ENCODE peak calls at places on chromosomes 7 and 10, in ten cellular contexts. One of them, this sample, is unnamed.
A peak's percentile ranks its signal among the peaks of the same experiment; 100 is the strongest.

GRCh38 chr7:6436385-6436685 is 11.4 kb downstream of the DAGLB start:
- DNase-seq in frontal cortex: no peak
- DNase-seq in adrenal gland: no peak
- DNase-seq in HS-27A: no peak
- DNase-seq in activated CD4-positive, alpha-beta T cell treated with anti-CD3 and anti-CD28 coated beads, Interleukin-2, amount 10 ng/mL, durations not matched to agents 7 days and 5 days: peak; percentile 50
- DNase-seq in neuronal stem cell: no peak
- DNase-seq in AML-193: no peak
- DNase-seq in ovary: no peak
- DNase-seq in kidney: no peak
- DNase-seq in GDM1: peak; percentile 73
- DNase-seq in this sample: no peak

GRCh38 chr10:76309744-76310441 is 878.5 kb downstream of the LRMDA start:
- DNase-seq in AML-193: no peak
- DNase-seq in kidney: no peak
- DNase-seq in adrenal gland: peak; percentile 45
- DNase-seq in activated CD4-positive, alpha-beta T cell treated with anti-CD3 and anti-CD28 coated beads, Interleukin-2, amount 10 ng/mL, durations not matched to agents 7 days and 5 days: no peak
- DNase-seq in neuronal stem cell: no peak
- DNase-seq in frontal cortex: no peak
- DNase-seq in GDM1: no peak
- DNase-seq in HS-27A: peak; percentile 52
- DNase-seq in ovary: no peak
- DNase-seq in this sample: no peak

GRCh38 chr7:129741011-129741410 is 129.5 kb downstream of the NRF1 start:
- DNase-seq in HS-27A: no peak
- DNase-seq in neuronal stem cell: no peak
- DNase-seq in kidney: no peak
- DNase-seq in activated CD4-positive, alpha-beta T cell treated with anti-CD3 and anti-CD28 coated beads, Interleukin-2, amount 10 ng/mL, durations not matched to agents 7 days and 5 days: no peak
- DNase-seq in AML-193: no peak
- DNase-seq in frontal cortex: no peak
- DNase-seq in GDM1: no peak
- DNase-seq in adrenal gland: no peak
- DNase-seq in ovary: no peak
- DNase-seq in this sample: no peak

GRCh38 chr10:131750973-131751826 is 149.6 kb upstream of the PPP2R2D start:
- DNase-seq in frontal cortex: no peak
- DNase-seq in GDM1: no peak
- DNase-seq in adrenal gland: no peak
- DNase-seq in kidney: peak; percentile 53
- DNase-seq in activated CD4-positive, alpha-beta T cell treated with anti-CD3 and anti-CD28 coated beads, Interleukin-2, amount 10 ng/mL, durations not matched to agents 7 days and 5 days: no peak
- DNase-seq in AML-193: no peak
- DNase-seq in HS-27A: no peak
- DNase-seq in neuronal stem cell: peak; percentile 31
- DNase-seq in ovary: no peak
- DNase-seq in this sample: no peak

GRCh38 chr7:132584796-132585494 is 8.7 kb upstream of the PLXNA4 start:
- DNase-seq in frontal cortex: no peak
- DNase-seq in activated CD4-positive, alpha-beta T cell treated with anti-CD3 and anti-CD28 coated beads, Interleukin-2, amount 10 ng/mL, durations not matched to agents 7 days and 5 days: no peak
- DNase-seq in neuronal stem cell: no peak
- DNase-seq in GDM1: no peak
- DNase-seq in kidney: no peak
- DNase-seq in ovary: no peak
- DNase-seq in adrenal gland: no peak
- DNase-seq in AML-193: no peak
- DNase-seq in HS-27A: no peak
- DNase-seq in this sample: no peak

GRCh38 chr7:54615545-54615944 is 73.4 kb downstream of the VSTM2A start:
- DNase-seq in frontal cortex: no peak
- DNase-seq in adrenal gland: no peak
- DNase-seq in HS-27A: no peak
- DNase-seq in kidney: no peak
- DNase-seq in activated CD4-positive, alpha-beta T cell treated with anti-CD3 and anti-CD28 coated beads, Interleukin-2, amount 10 ng/mL, durations not matched to agents 7 days and 5 days: no peak
- DNase-seq in ovary: no peak
- DNase-seq in GDM1: no peak
- DNase-seq in AML-193: no peak
- DNase-seq in neuronal stem cell: no peak
- DNase-seq in this sample: no peak

GRCh38 chr7:107631588-107631987 is 29.0 kb upstream of the SLC26A4 start:
- DNase-seq in HS-27A: no peak
- DNase-seq in kidney: no peak
- DNase-seq in ovary: no peak
- DNase-seq in neuronal stem cell: no peak
- DNase-seq in activated CD4-positive, alpha-beta T cell treated with anti-CD3 and anti-CD28 coated beads, Interleukin-2, amount 10 ng/mL, durations not matched to agents 7 days and 5 days: no peak
- DNase-seq in adrenal gland: no peak
- DNase-seq in AML-193: no peak
- DNase-seq in GDM1: no peak
- DNase-seq in frontal cortex: no peak
- DNase-seq in this sample: no peak

GRCh38 chr10:72319416-72320254 is 35.1 kb downstream of the DNAJB12 start:
- DNase-seq in GDM1: peak; percentile 82
- DNase-seq in activated CD4-positive, alpha-beta T cell treated with anti-CD3 and anti-CD28 coated beads, Interleukin-2, amount 10 ng/mL, durations not matched to agents 7 days and 5 days: peak; percentile 89
- DNase-seq in ovary: peak; percentile 95
- DNase-seq in HS-27A: no peak
- DNase-seq in neuronal stem cell: no peak
- DNase-seq in kidney: peak; percentile 98
- DNase-seq in frontal cortex: peak; percentile 90
- DNase-seq in AML-193: peak; percentile 74
- DNase-seq in adrenal gland: peak; percentile 95
- DNase-seq in this sample: peak; percentile 94

GRCh38 chr10:131224106-131224505 is 87.4 kb downstream of the TCERG1L start:
- DNase-seq in AML-193: no peak
- DNase-seq in HS-27A: no peak
- DNase-seq in adrenal gland: no peak
- DNase-seq in activated CD4-positive, alpha-beta T cell treated with anti-CD3 and anti-CD28 coated beads, Interleukin-2, amount 10 ng/mL, durations not matched to agents 7 days and 5 days: no peak
- DNase-seq in kidney: peak; percentile 29
- DNase-seq in GDM1: no peak
- DNase-seq in frontal cortex: no peak
- DNase-seq in neuronal stem cell: no peak
- DNase-seq in ovary: no peak
- DNase-seq in this sample: no peak

GRCh38 chr10:93346712-93347111 is 135.4 kb downstream of the MYOF start:
- DNase-seq in ovary: no peak
- DNase-seq in AML-193: no peak
- DNase-seq in frontal cortex: peak; percentile 19
- DNase-seq in activated CD4-positive, alpha-beta T cell treated with anti-CD3 and anti-CD28 coated beads, Interleukin-2, amount 10 ng/mL, durations not matched to agents 7 days and 5 days: no peak
- DNase-seq in GDM1: peak; percentile 19
- DNase-seq in neuronal stem cell: no peak
- DNase-seq in HS-27A: no peak
- DNase-seq in adrenal gland: no peak
- DNase-seq in kidney: no peak
- DNase-seq in this sample: no peak

GRCh38 chr10:100658269-100658668 is 87.1 kb upstream of the PAX2 start:
- DNase-seq in ovary: no peak
- DNase-seq in kidney: no peak
- DNase-seq in GDM1: no peak
- DNase-seq in AML-193: no peak
- DNase-seq in neuronal stem cell: no peak
- DNase-seq in frontal cortex: no peak
- DNase-seq in activated CD4-positive, alpha-beta T cell treated with anti-CD3 and anti-CD28 coated beads, Interleukin-2, amount 10 ng/mL, durations not matched to agents 7 days and 5 days: no peak
- DNase-seq in HS-27A: no peak
- DNase-seq in adrenal gland: no peak
- DNase-seq in this sample: no peak

GRCh38 chr10:24622781-24623301 is 100.8 kb downstream of the ARHGAP21 start:
- DNase-seq in ovary: no peak
- DNase-seq in HS-27A: no peak
- DNase-seq in neuronal stem cell: no peak
- DNase-seq in AML-193: no peak
- DNase-seq in activated CD4-positive, alpha-beta T cell treated with anti-CD3 and anti-CD28 coated beads, Interleukin-2, amount 10 ng/mL, durations not matched to agents 7 days and 5 days: peak; percentile 25
- DNase-seq in kidney: no peak
- DNase-seq in GDM1: no peak
- DNase-seq in frontal cortex: peak; percentile 7
- DNase-seq in adrenal gland: no peak
- DNase-seq in this sample: no peak

GRCh38 chr7:102044984-102045673 is 227.7 kb downstream of the CUX1 start:
- DNase-seq in AML-193: no peak
- DNase-seq in neuronal stem cell: no peak
- DNase-seq in adrenal gland: peak; percentile 59
- DNase-seq in frontal cortex: peak; percentile 61
- DNase-seq in GDM1: no peak
- DNase-seq in ovary: peak; percentile 51
- DNase-seq in kidney: peak; percentile 88
- DNase-seq in HS-27A: no peak
- DNase-seq in activated CD4-positive, alpha-beta T cell treated with anti-CD3 and anti-CD28 coated beads, Interleukin-2, amount 10 ng/mL, durations not matched to agents 7 days and 5 days: no peak
- DNase-seq in this sample: peak; percentile 42

GRCh38 chr7:139125637-139126036 is 16.1 kb upstream of the ZC3HAV1 start:
- DNase-seq in HS-27A: no peak
- DNase-seq in GDM1: no peak
- DNase-seq in activated CD4-positive, alpha-beta T cell treated with anti-CD3 and anti-CD28 coated beads, Interleukin-2, amount 10 ng/mL, durations not matched to agents 7 days and 5 days: no peak
- DNase-seq in ovary: no peak
- DNase-seq in frontal cortex: no peak
- DNase-seq in adrenal gland: no peak
- DNase-seq in AML-193: no peak
- DNase-seq in neuronal stem cell: no peak
- DNase-seq in kidney: no peak
- DNase-seq in this sample: no peak

GRCh38 chr10:13496164-13496563 is 32.6 kb downstream of the BEND7 start:
- DNase-seq in AML-193: no peak
- DNase-seq in activated CD4-positive, alpha-beta T cell treated with anti-CD3 and anti-CD28 coated beads, Interleukin-2, amount 10 ng/mL, durations not matched to agents 7 days and 5 days: no peak
- DNase-seq in kidney: no peak
- DNase-seq in GDM1: no peak
- DNase-seq in adrenal gland: no peak
- DNase-seq in frontal cortex: no peak
- DNase-seq in HS-27A: no peak
- DNase-seq in ovary: no peak
- DNase-seq in neuronal stem cell: peak; percentile 45
- DNase-seq in this sample: no peak

GRCh38 chr10:23293145-23293724 is 51.4 kb downstream of the C10orf67 start:
- DNase-seq in neuronal stem cell: peak; percentile 65
- DNase-seq in AML-193: peak; percentile 4
- DNase-seq in HS-27A: no peak
- DNase-seq in GDM1: no peak
- DNase-seq in ovary: no peak
- DNase-seq in activated CD4-positive, alpha-beta T cell treated with anti-CD3 and anti-CD28 coated beads, Interleukin-2, amount 10 ng/mL, durations not matched to agents 7 days and 5 days: peak; percentile 43
- DNase-seq in kidney: no peak
- DNase-seq in frontal cortex: no peak
- DNase-seq in adrenal gland: no peak
- DNase-seq in this sample: peak; percentile 69

GRCh38 chr10:63105811-63106755 is 27.0 kb upstream of the NRBF2 start:
- DNase-seq in activated CD4-positive, alpha-beta T cell treated with anti-CD3 and anti-CD28 coated beads, Interleukin-2, amount 10 ng/mL, durations not matched to agents 7 days and 5 days: no peak
- DNase-seq in kidney: no peak
- DNase-seq in frontal cortex: no peak
- DNase-seq in GDM1: no peak
- DNase-seq in adrenal gland: no peak
- DNase-seq in AML-193: no peak
- DNase-seq in ovary: no peak
- DNase-seq in HS-27A: no peak
- DNase-seq in neuronal stem cell: no peak
- DNase-seq in this sample: no peak

GRCh38 chr10:124329368-124329767 is 89.4 kb downstream of the OAT start:
- DNase-seq in adrenal gland: no peak
- DNase-seq in GDM1: no peak
- DNase-seq in frontal cortex: no peak
- DNase-seq in kidney: no peak
- DNase-seq in HS-27A: no peak
- DNase-seq in neuronal stem cell: no peak
- DNase-seq in AML-193: no peak
- DNase-seq in activated CD4-positive, alpha-beta T cell treated with anti-CD3 and anti-CD28 coated beads, Interleukin-2, amount 10 ng/mL, durations not matched to agents 7 days and 5 days: no peak
- DNase-seq in ovary: no peak
- DNase-seq in this sample: no peak

GRCh38 chr7:2029211-2029905 is 203.4 kb downstream of the MAD1L1 start:
- DNase-seq in AML-193: no peak
- DNase-seq in kidney: peak; percentile 40
- DNase-seq in HS-27A: no peak
- DNase-seq in neuronal stem cell: no peak
- DNase-seq in activated CD4-positive, alpha-beta T cell treated with anti-CD3 and anti-CD28 coated beads, Interleukin-2, amount 10 ng/mL, durations not matched to agents 7 days and 5 days: no peak
- DNase-seq in frontal cortex: no peak
- DNase-seq in adrenal gland: no peak
- DNase-seq in GDM1: no peak
- DNase-seq in ovary: no peak
- DNase-seq in this sample: no peak

GRCh38 chr7:106219170-106219569 is 65.6 kb downstream of the NAMPT start:
- DNase-seq in kidney: no peak
- DNase-seq in GDM1: no peak
- DNase-seq in frontal cortex: no peak
- DNase-seq in ovary: no peak
- DNase-seq in activated CD4-positive, alpha-beta T cell treated with anti-CD3 and anti-CD28 coated beads, Interleukin-2, amount 10 ng/mL, durations not matched to agents 7 days and 5 days: no peak
- DNase-seq in adrenal gland: peak; percentile 35
- DNase-seq in neuronal stem cell: no peak
- DNase-seq in HS-27A: no peak
- DNase-seq in AML-193: no peak
- DNase-seq in this sample: no peak

GRCh38 chr7:37448637-37449331 is at the start of gene ELMO1:
- DNase-seq in ovary: peak; percentile 71
- DNase-seq in HS-27A: no peak
- DNase-seq in GDM1: peak; percentile 79
- DNase-seq in kidney: peak; percentile 92
- DNase-seq in frontal cortex: peak; percentile 64
- DNase-seq in AML-193: peak; percentile 91
- DNase-seq in activated CD4-positive, alpha-beta T cell treated with anti-CD3 and anti-CD28 coated beads, Interleukin-2, amount 10 ng/mL, durations not matched to agents 7 days and 5 days: peak; percentile 86
- DNase-seq in adrenal gland: peak; percentile 68
- DNase-seq in neuronal stem cell: peak; percentile 76
- DNase-seq in this sample: peak; percentile 60

GRCh38 chr10:26502988-26503387 is 64.8 kb downstream of the APBB1IP start:
- DNase-seq in adrenal gland: no peak
- DNase-seq in frontal cortex: no peak
- DNase-seq in GDM1: no peak
- DNase-seq in HS-27A: no peak
- DNase-seq in kidney: no peak
- DNase-seq in activated CD4-positive, alpha-beta T cell treated with anti-CD3 and anti-CD28 coated beads, Interleukin-2, amount 10 ng/mL, durations not matched to agents 7 days and 5 days: no peak
- DNase-seq in AML-193: peak; percentile 11
- DNase-seq in ovary: no peak
- DNase-seq in neuronal stem cell: no peak
- DNase-seq in this sample: no peak

GRCh38 chr10:62045765-62046521 is 144.4 kb downstream of the ARID5B start:
- DNase-seq in AML-193: peak; percentile 38
- DNase-seq in ovary: no peak
- DNase-seq in kidney: no peak
- DNase-seq in GDM1: no peak
- DNase-seq in frontal cortex: no peak
- DNase-seq in adrenal gland: no peak
- DNase-seq in HS-27A: no peak
- DNase-seq in neuronal stem cell: peak; percentile 24
- DNase-seq in activated CD4-positive, alpha-beta T cell treated with anti-CD3 and anti-CD28 coated beads, Interleukin-2, amount 10 ng/mL, durations not matched to agents 7 days and 5 days: no peak
- DNase-seq in this sample: no peak